ENCODE peak calls at places on chromosomes 3 and 15, in seven cellular contexts. K is suprapubic skin, X is lung, J is lower lobe of right lung, F is esophagus squamous epithelium, A is pancreas, O is stomach. M is an unnamed sample.

GRCh38 chr3:78287085-78287484 is 1247.2 kb downstream of the ROBO2 start:
- DNase-seq in K (no peak), X (no peak), J (no peak), F (no peak), A (no peak), O (no peak), M (no peak)

GRCh38 chr3:52004906-52005395 is 9.3 kb upstream of the RPL29 start:
- DNase-seq in K (no peak), X (no peak), J (no peak), F (no peak), A (no peak), O (no peak), M (no peak)

GRCh38 chr15:67109141-67110034 is 44.0 kb downstream of the SMAD3 start:
- DNase-seq in K (no peak), X (no peak), J (peak; percentile 54), F (no peak), A (peak; percentile 53), O (no peak), M (peak; percentile 85)

GRCh38 chr15:86247249-86247955 is 167.7 kb downstream of the AGBL1 start:
- DNase-seq in K (no peak), X (no peak), J (no peak), F (no peak), A (no peak), O (no peak), M (no peak)

GRCh38 chr15:98865397-98866339 is 141.9 kb downstream of the PGPEP1L start:
- DNase-seq in K (no peak), X (peak; percentile 67), J (peak; percentile 86), F (peak; percentile 29), A (peak; percentile 79), O (peak; percentile 78), M (peak; percentile 67)

GRCh38 chr3:189652042-189652441 is 20.9 kb downstream of the TP63 start:
- DNase-seq in K (no peak), X (no peak), J (no peak), F (no peak), A (no peak), O (no peak), M (no peak)

GRCh38 chr3:95351158-95351557 is 1288.3 kb downstream of the NSUN3 start:
- DNase-seq in K (no peak), X (no peak), J (no peak), F (no peak), A (no peak), O (no peak), M (no peak)

GRCh38 chr3:133494469-133494868 is 79.0 kb upstream of the CDV3 start:
- DNase-seq in K (no peak), X (no peak), J (no peak), F (no peak), A (no peak), O (no peak), M (no peak)

GRCh38 chr3:9316881-9317341 is 45.9 kb upstream of the THUMPD3 start:
- DNase-seq in K (no peak), X (no peak), J (no peak), F (no peak), A (no peak), O (no peak), M (no peak)

GRCh38 chr15:99102332-99103235 is 2.3 kb upstream of the SYNM start:
- DNase-seq in K (no peak), X (no peak), J (no peak), F (no peak), A (no peak), O (no peak), M (no peak)

GRCh38 chr3:50572801-50573371 is 3.6 kb downstream of the HEMK1 start:
- DNase-seq in K (no peak), X (no peak), J (no peak), F (no peak), A (no peak), O (no peak), M (no peak)

GRCh38 chr3:104951426-104951825 is 415.3 kb upstream of the ALCAM start:
- DNase-seq in K (no peak), X (no peak), J (no peak), F (no peak), A (no peak), O (no peak), M (no peak)

GRCh38 chr3:60095511-60095910 is 1045.7 kb upstream of the CFAP20DC start:
- DNase-seq in K (no peak), X (no peak), J (no peak), F (no peak), A (no peak), O (no peak), M (no peak)

GRCh38 chr3:193882091-193882490 is 253.9 kb upstream of the HES1 start:
- DNase-seq in K (no peak), X (no peak), J (no peak), F (no peak), A (no peak), O (no peak), M (no peak)

GRCh38 chr3:134326760-134327593 is 47.3 kb downstream of the AMOTL2 start:
- DNase-seq in K (no peak), X (peak; percentile 64), J (no peak), F (no peak), A (no peak), O (no peak), M (no peak)

GRCh38 chr3:100002599-100003350 is 111.5 kb downstream of the FILIP1L start:
- DNase-seq in K (no peak), X (no peak), J (no peak), F (no peak), A (no peak), O (peak; percentile 27), M (no peak)

GRCh38 chr3:48859188-48859587 is 11.5 kb upstream of the PRKAR2A start:
- DNase-seq in K (no peak), X (no peak), J (peak; percentile 12), F (no peak), A (no peak), O (no peak), M (no peak)

GRCh38 chr3:190269096-190269495 is 53.1 kb downstream of the CLDN1 start:
- DNase-seq in K (no peak), X (no peak), J (no peak), F (no peak), A (no peak), O (no peak), M (no peak)

GRCh38 chr3:145716519-145716918 is 444.5 kb downstream of the PLOD2 start:
- DNase-seq in K (no peak), X (no peak), J (no peak), F (no peak), A (no peak), O (no peak), M (no peak)

GRCh38 chr3:168061332-168061996 is 34.3 kb downstream of the GOLIM4 start:
- DNase-seq in K (no peak), X (no peak), J (no peak), F (no peak), A (no peak), O (no peak), M (peak; percentile 24)

DNA sequence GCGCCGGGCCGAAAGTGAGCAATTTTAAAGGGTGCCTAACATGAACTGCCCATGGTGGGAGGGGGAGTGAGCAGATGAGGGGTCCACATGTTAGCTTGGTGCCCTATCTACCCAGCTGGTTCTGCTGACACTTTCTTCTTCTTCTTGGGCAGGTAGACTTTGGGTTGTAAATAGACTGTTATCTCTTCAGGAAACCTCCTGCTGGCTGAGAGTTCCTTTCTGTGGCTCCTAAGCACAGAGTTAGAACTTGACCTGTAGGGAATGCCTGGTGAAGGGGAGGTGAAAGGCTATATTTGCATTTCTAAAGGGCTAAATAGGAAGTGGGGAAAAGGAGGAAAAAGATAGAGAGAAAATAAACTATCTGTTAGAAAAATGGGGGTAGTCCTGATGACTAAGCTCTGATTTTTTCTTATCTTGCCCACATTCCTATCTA is 521.4 kb upstream of the TGFBR2 start:
- DNase-seq in K (no peak), X (no peak), J (no peak), F (no peak), A (no peak), O (no peak), M (no peak)
- H3K27me3 ChIP-seq in K (no peaks in the 10 kb centered on the region), X (no peaks in the 10 kb centered on the region), J (no peaks in the 10 kb centered on the region), F (no peaks in the 10 kb centered on the region), A (no peaks in the 10 kb centered on the region), O (no peaks in the 10 kb centered on the region), M (no peaks in the 10 kb centered on the region)

DNA sequence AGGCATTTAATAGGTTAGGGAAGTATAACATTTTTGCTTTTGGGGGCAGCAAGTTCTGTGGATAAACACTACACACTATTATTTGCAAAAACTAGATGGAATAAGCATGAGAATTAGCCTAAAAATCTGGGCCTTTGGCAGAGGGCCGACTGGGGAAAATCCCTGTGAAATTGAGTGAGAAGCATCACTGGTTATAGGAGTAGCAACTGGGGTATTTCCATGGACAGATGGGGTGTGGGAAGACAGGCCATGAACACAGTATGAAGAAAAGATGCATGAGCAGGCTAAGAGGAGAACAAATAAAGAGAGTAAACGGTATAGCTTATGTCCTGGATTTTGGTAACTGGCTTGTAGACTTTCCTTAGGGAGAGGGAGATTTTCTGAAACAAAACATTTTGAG is 32.9 kb upstream of the CSPG5 start:
- DNase-seq in K (no peak), X (no peak), J (no peak), F (no peak), A (no peak), O (no peak), M (no peak)
- H3K36me3 ChIP-seq in K (peaks cover 44% of the 10 kb centered on the region), X (peaks cover 15% of the 10 kb centered on the region), J (peaks cover 53% of the 10 kb centered on the region), F (peaks cover 19% of the 10 kb centered on the region), A (peaks cover 16% of the 10 kb centered on the region), O (peaks cover 58% of the 10 kb centered on the region), M (peaks cover 16% of the 10 kb centered on the region)

GRCh38 chr3:123019591-123019990 is 8.0 kb downstream of the SEMA5B start:
- DNase-seq in K (no peak), X (no peak), J (no peak), F (no peak), A (no peak), O (no peak), M (no peak)
- H3K27me3 ChIP-seq in K (peaks cover 27% of the 10 kb centered on the region), X (no peaks in the 10 kb centered on the region), J (no peaks in the 10 kb centered on the region), F (no peaks in the 10 kb centered on the region), A (no peaks in the 10 kb centered on the region), O (peaks cover under 1% of the 10 kb centered on the region), M (peaks cover 1% of the 10 kb centered on the region)

DNA sequence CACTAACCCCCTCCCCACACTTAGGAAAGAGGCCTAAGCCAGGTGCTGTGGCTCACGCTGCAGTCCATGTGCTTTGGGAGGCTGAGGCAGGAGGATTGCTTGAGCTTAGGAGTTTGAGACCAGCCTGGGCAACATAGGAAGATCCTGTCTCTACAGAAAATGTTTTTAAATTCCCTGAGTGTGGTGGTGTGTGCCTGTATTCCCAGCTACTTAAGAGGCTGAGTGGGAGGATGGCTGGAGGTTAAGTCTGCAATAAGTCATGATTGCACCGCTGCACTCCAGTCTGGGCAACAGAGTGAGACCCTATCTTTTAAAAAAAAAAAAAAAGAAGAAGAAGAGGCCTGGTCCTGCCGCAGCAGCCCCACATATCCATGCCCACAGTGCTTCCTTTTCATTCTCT is 27.7 kb upstream of the CLK3 start:
- DNase-seq in K (no peak), X (no peak), J (no peak), F (no peak), A (no peak), O (no peak), M (no peak)
- H3K36me3 ChIP-seq in K (peaks cover 41% of the 10 kb centered on the region), X (peaks cover 39% of the 10 kb centered on the region), J (peaks cover 66% of the 10 kb centered on the region), F (peaks cover 14% of the 10 kb centered on the region), A (peaks cover 11% of the 10 kb centered on the region), O (peaks cover 67% of the 10 kb centered on the region), M (peaks cover 50% of the 10 kb centered on the region)

M was measured in GM06990.